ENCODE peak calls at places on chromosome 7, in nine cellular contexts. I, O, K, Z, R, B, S, D and L are unnamed samples. For H3K4me1, the result is how much of the 10 kb centered on the place peaks cover.

GRCh38 chr7:50335795-50336754 is 31.6 kb downstream of the IKZF1 start:
- DNase-seq in I (no peak), O (no peak), K (no peak), Z (no peak), R (no peak), B (no peak), S (no peak), D (no peak), L (no peak)

GRCh38 chr7:114644455-114644854 is 229.8 kb downstream of the FOXP2 start:
- DNase-seq in I (no peak), O (no peak), K (no peak), Z (no peak), R (no peak), B (no peak), S (no peak), D (no peak), L (no peak)

GRCh38 chr7:112790651-112790973 is 419 bp upstream of the TMEM168 start:
- DNase-seq in I (no peak), O (no peak), K (no peak), Z (no peak), R (no peak), B (no peak), S (no peak), D (no peak), L (no peak)

GRCh38 chr7:18535811-18536413 is 40.4 kb downstream of the HDAC9 start:
- DNase-seq in I (no peak), O (no peak), K (no peak), Z (no peak), R (no peak), B (no peak), S (no peak), D (no peak), L (no peak)

GRCh38 chr7:15603124-15603523 is 41.3 kb upstream of the AGMO start:
- DNase-seq in I (no peak), O (no peak), K (peak), Z (no peak), R (no peak), B (peak), S (no peak), D (no peak), L (no peak)

GRCh38 chr7:112511451-112512220 is 30.8 kb downstream of the LSMEM1 start:
- DNase-seq in I (no peak), O (no peak), K (no peak), Z (no peak), R (no peak), B (no peak), S (no peak), D (no peak), L (no peak)

GRCh38 chr7:30171753-30172447 is 37.1 kb downstream of the MTURN start:
- DNase-seq in I (peak), O (no peak), K (peak), Z (no peak), R (no peak), B (peak), S (peak), D (no peak), L (no peak)

GRCh38 chr7:27175626-27176342 is 1.7 kb upstream of the HOXA10 start:
- DNase-seq in I (no peak), O (no peak), K (no peak), Z (peak), R (peak), B (peak), S (no peak), D (peak), L (no peak)

GRCh38 chr7:67716729-67717128 is 720.1 kb downstream of the TYW1 start:
- DNase-seq in I (no peak), O (no peak), K (no peak), Z (no peak), R (no peak), B (no peak), S (no peak), D (no peak), L (no peak)

GRCh38 chr7:17732083-17732482 is 208.2 kb downstream of the SNX13 start:
- DNase-seq in I (no peak), O (no peak), K (no peak), Z (no peak), R (no peak), B (no peak), S (no peak), D (no peak), L (no peak)

GRCh38 chr7:46033592-46033991 is 112.5 kb upstream of the IGFBP3 start:
- DNase-seq in I (no peak), O (no peak), K (no peak), Z (no peak), R (no peak), B (peak), S (no peak), D (no peak), L (no peak)

GRCh38 chr7:99624487-99624886 is 7.7 kb downstream of the ZSCAN25 start:
- DNase-seq in I (no peak), O (no peak), K (no peak), Z (no peak), R (no peak), B (no peak), S (no peak), D (no peak), L (no peak)

GRCh38 chr7:123190109-123190831 is 9.5 kb downstream of the SLC13A1 start:
- DNase-seq in I (no peak), O (no peak), K (no peak), Z (no peak), R (no peak), B (no peak), S (peak), D (no peak), L (no peak)

GRCh38 chr7:29102554-29103151 is 43.7 kb downstream of the CPVL start:
- DNase-seq in I (no peak), O (peak), K (peak), Z (peak), R (peak), B (peak), S (peak), D (peak), L (peak)

GRCh38 chr7:137073571-137074325 is 205.3 kb downstream of the CHRM2 start:
- DNase-seq in I (peak), O (no peak), K (peak), Z (no peak), R (no peak), B (peak), S (peak), D (no peak), L (no peak)

GRCh38 chr7:135245826-135246825 is 12.5 kb downstream of the STRA8 start:
- DNase-seq in I (no peak), O (no peak), K (no peak), Z (no peak), R (no peak), B (no peak), S (no peak), D (no peak), L (no peak)
- H3K4me3 ChIP-seq in I (no peak), O (no peak), K (no peak), Z (no peak), R (no peak), B (no peak), S (no peak), D (no peak), L (no peak)

GRCh38 chr7:142434666-142435174 is 176.9 kb upstream of the PRSS58 start:
- DNase-seq in I (no peak), O (no peak), K (no peak), Z (no peak), R (no peak), B (no peak), S (no peak), D (no peak), L (no peak)
- H3K4me1 ChIP-seq in I (under half), O (under half), K (under half), Z (under half), R (under half), B (under half), S (under half), D (under half), L (under half)

GRCh38 chr7:134315679-134316538 is 821 bp downstream of the SLC35B4 start:
- DNase-seq in I (peak), O (no peak), K (peak), Z (no peak), R (no peak), B (peak), S (peak), D (peak), L (no peak)

GRCh38 chr7:134316539-134317344 is at the start of gene SLC35B4:
- DNase-seq in I (peak), O (peak), K (peak), Z (peak), R (peak), B (peak), S (peak), D (peak), L (peak)

GRCh38 chr7:134320201-134320600 is 3.5 kb upstream of the SLC35B4 start:
- DNase-seq in I (no peak), O (no peak), K (peak), Z (no peak), R (no peak), B (peak), S (peak), D (no peak), L (no peak)

GRCh38 chr7:134318443-134318842 is 1.7 kb upstream of the SLC35B4 start:
- DNase-seq in I (no peak), O (no peak), K (no peak), Z (no peak), R (no peak), B (peak), S (no peak), D (no peak), L (no peak)

DNA sequence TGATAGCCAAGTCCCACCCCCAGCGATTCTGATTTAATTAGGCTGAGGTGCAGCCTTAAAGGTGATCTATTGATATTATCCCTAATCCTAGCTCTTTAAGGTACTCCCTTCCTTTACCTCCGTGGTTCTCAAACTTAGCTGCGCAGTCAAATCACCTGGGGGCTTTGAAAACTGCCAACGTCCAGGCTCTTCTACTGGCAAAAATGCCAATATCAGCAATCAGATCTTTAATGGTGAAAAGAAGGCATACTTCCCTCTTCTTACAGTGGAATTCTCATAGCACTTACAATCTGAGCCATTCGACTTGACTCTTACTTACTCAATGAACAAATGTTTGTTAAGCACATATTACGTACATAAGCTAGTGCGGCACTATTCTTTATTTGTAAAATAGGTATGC is 704 bp upstream of the SLC35B4 start:
- DNase-seq in I (no peak), O (no peak), K (no peak), Z (no peak), R (no peak), B (no peak), S (peak), D (no peak), L (no peak)
- H3K4me3 ChIP-seq in I (peak), O (peak), K (peak), Z (peak), R (peak), B (peak), S (peak), D (no peak), L (peak)

DNA sequence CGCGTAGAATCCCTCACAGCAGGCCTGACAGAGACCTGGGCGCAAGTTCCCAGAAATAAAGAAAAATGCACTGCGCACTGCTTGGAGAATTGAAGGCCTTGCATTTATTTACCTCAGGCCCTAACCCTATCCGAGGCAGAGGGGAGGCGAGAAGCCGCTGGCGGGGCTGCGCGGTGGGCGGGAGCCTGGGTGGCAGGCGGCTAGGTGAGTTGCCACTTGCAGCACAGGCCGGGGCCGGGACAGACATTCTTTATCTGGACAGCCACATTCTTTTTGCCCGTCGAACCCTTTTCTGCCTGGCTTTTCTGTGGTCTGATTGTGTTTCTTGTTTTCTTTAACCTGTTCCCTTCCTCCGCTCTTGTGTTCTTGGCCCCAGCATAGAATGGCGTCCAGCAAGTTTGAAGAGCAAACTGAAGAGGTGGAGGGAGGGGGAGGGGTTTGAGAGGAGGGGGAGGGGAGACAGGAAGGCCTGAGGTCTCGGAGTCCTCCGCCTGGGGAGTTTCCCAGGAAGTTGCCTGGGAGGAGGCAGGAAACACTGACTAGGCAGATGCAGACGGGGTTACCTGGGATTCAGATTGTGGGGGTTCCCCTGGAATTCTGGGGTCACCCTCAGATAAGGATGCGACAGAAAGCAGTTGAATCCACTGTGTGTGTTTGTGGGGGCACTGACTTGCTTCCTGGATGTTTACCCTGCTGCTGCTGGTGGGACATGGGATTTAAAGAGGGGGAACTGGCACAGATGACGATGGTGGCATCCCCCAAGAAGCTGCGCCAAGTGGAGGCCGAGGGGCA is 5.1 kb downstream of the SHH start:
- DNase-seq in I (no peak), O (no peak), K (no peak), Z (no peak), R (no peak), B (no peak), S (no peak), D (no peak), L (no peak)
- H3K4me1 ChIP-seq in I (under half), O (under half), K (under half), Z (under half), R (under half), B (under half), S (under half), D (under half), L (under half)

GRCh38 chr7:41573881-41574280 is 129.0 kb downstream of the INHBA start:
- DNase-seq in I (no peak), O (no peak), K (no peak), Z (no peak), R (no peak), B (no peak), S (peak), D (peak), L (no peak)
- H3K4me3 ChIP-seq in I (no peak), O (no peak), K (no peak), Z (no peak), R (no peak), B (no peak), S (no peak), D (no peak), L (no peak)

DNA sequence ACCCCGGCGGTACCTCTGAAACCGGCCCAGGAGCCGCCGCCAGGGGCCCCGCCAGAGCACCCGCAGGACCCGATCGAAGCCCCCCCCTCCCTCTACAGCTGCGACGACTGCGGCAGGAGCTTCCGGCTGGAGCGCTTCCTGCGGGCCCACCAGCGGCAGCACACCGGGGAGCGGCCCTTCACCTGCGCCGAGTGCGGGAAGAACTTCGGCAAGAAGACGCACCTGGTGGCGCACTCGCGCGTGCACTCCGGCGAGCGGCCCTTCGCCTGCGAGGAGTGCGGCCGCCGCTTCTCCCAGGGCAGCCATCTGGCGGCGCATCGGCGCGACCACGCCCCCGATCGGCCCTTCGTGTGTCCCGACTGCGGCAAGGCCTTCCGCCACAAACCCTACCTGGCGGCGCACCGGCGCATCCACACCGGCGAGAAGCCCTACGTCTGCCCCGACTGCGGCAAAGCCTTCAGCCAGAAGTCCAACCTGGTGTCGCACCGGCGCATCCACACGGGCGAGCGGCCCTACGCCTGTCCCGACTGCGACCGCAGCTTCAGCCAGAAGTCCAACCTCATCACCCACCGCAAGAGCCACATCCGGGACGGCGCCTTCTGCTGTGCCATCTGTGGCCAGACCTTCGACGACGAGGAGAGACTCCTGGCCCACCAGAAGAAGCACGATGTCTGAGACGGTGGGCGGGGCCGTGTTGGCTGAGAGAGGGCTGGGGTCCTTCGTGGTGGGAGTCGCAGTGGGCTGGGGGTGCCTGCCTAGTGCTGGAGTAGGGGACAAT is 3.8 kb downstream of the REPIN1 start:
- DNase-seq in I (no peak), O (no peak), K (no peak), Z (no peak), R (no peak), B (no peak), S (no peak), D (no peak), L (no peak)
- H3K4me1 ChIP-seq in I (under half), O (under half), K (under half), Z (under half), R (under half), B (under half), S (under half), D (under half), L (under half)

GRCh38 chr7:55133630-55134392 is 115.0 kb downstream of the EGFR start:
- DNase-seq in I (peak), O (no peak), K (peak), Z (no peak), R (no peak), B (peak), S (peak), D (peak), L (no peak)
- H3K4me3 ChIP-seq in I (no peak), O (no peak), K (no peak), Z (no peak), R (no peak), B (peak), S (peak), D (no peak), L (no peak)